ENCODE peak calls at places on chromosome X, in four cellular contexts. J is IMR-90, A is neuronal stem cell, O is H1. N is an unnamed sample.

GRCh38 chrX:117196481-117196880 is 733.7 kb upstream of the CT83 start:
- DNase-seq in J (no peak), A (no peak), O (peak; percentile 7), N (no peak)

GRCh38 chrX:131792789-131793462 is 230.2 kb upstream of the STK26 start:
- DNase-seq in A (no peak), O (no peak), J (peak; percentile 93), N (no peak)

GRCh38 chrX:46561931-46562721 is 11.4 kb upstream of the CHST7 start:
- DNase-seq in A (no peak), J (no peak), O (no peak), N (no peak)

GRCh38 chrX:153969904-153970397 is 1.7 kb downstream of the HCFC1 start:
- DNase-seq in J (peak; percentile 23), O (no peak), A (no peak), N (peak; percentile 53)

GRCh38 chrX:78687586-78687985 is 28.5 kb upstream of the RTL3 start:
- DNase-seq in J (no peak), O (no peak), A (no peak), N (no peak)

GRCh38 chrX:53682885-53683555 is 3.5 kb downstream of the HUWE1 start:
- DNase-seq in J (peak; percentile 50), A (no peak), O (no peak), N (peak; percentile 82)

GRCh38 chrX:146278381-146278780 is 460.8 kb downstream of the SLITRK2 start:
- DNase-seq in O (no peak), A (no peak), J (no peak), N (no peak)

GRCh38 chrX:82127228-82128123 is 925.6 kb downstream of the SH3BGRL start:
- DNase-seq in O (no peak), A (no peak), J (no peak), N (no peak)

GRCh38 chrX:35886135-35886534 is 33.4 kb upstream of the CFAP47 start:
- DNase-seq in J (no peak), O (no peak), A (no peak), N (no peak)

GRCh38 chrX:102627640-102628039 is 23.6 kb upstream of the GPRASP1 start:
- DNase-seq in O (no peak), J (no peak), A (no peak), N (no peak)

GRCh38 chrX:143094501-143095110 is 68.9 kb downstream of the SPANXN4 start:
- DNase-seq in A (no peak), J (no peak), O (no peak), N (no peak)

DNA sequence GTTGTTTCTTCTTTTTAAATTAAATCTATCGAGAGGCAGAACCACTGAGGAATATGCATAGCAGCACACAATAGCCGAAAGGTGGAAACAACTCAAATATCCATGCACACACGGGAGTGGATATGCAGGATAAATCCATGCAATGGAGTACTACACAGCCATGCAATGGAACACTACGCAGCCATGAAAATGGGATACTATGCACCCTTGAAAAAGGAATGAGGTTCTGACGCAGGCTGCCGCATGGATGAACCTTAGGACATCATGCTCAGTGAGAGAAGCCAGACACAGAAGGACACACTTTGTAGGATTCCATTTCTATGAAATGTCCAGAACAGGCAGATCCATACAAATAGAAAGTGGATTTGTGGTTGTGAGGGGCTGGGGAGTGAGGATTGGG is 18.4 kb upstream of the P2RY8 start:
- DNase-seq in A (no peak), O (no peak), J (no peak), N (no peak)
- H3K27ac ChIP-seq in A (no peak overlapping the region), O (no peak overlapping the region), J (no peak overlapping the region), N (no peak overlapping the region)

DNA sequence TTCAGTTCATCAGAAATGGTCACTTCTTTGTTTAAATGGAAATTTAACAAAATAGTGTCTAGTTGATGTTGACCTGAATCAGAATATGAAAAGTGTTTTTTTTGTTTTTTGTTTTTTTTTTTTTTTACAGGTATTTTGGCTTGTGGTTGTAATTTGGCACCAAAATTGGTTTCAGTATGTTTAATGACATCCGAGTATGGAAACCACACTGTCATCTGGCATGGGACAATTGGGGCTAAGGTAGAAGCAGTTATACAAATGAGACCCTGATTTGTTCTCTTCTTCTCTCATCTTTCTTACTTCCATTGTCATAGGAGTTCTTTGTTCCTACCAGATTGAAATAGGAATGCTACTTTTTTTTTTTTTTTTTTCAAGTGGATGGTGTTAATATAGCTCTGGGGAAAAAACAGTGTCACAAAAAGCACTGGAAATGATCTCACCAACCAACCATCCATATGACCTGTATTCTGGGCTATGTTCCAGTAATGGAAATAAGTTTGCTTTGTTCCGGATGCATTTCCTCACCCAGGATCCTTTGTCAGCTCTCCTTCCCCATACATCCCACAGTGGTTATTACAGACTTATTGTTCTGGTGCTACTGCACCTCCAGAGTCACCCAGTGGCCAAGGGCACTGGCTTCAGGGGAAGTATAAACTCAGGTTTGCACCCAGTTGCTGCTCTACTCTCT is 95.8 kb downstream of the ATXN3L start:
- DNase-seq in O (no peak), A (no peak), J (peak; percentile 91), N (peak; percentile 85)
- H3K18ac ChIP-seq in O (no peak overlapping the region), A (no peak overlapping the region), J (peak overlapping the region; percentile 29), N (no peak overlapping the region)

GRCh38 chrX:148535639-148536038 is 35.2 kb downstream of the AFF2 start:
- DNase-seq in O (no peak), J (no peak), A (no peak), N (no peak)

DNA sequence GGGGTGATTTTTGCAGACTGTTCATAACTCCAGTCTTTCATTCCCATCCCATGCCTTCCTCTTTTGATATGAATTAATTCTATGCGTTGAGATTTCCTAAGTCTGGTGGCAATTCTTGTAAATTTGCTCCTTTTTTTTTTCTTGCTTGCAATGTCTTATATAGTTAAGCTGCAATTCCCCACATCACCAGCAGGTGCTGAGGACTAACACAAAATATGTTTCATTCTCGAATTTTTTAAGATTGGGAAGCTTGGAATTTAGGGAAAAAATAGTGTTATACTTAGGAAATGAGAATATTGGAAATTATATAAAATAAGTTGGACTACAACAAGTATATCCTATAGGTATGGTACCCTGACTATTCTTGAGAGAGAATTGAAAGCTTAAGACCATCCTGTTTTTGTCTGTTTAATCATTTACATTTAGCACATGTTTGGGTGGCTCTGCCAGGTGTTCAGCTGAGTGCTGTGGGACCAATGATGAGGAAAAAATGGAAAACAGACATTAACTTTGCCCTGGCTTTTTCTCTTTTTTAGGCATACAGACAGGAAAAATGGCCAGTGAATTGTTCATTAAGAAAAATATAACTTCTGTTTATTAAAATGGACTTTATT is 30.2 kb downstream of the AFF2 start:
- DNase-seq in J (peak; percentile 33), A (no peak), O (no peak), N (peak; percentile 18)
- H3K27ac ChIP-seq in J (no peak overlapping the region), A (no peak overlapping the region), O (no peak overlapping the region), N (no peak overlapping the region)

DNA sequence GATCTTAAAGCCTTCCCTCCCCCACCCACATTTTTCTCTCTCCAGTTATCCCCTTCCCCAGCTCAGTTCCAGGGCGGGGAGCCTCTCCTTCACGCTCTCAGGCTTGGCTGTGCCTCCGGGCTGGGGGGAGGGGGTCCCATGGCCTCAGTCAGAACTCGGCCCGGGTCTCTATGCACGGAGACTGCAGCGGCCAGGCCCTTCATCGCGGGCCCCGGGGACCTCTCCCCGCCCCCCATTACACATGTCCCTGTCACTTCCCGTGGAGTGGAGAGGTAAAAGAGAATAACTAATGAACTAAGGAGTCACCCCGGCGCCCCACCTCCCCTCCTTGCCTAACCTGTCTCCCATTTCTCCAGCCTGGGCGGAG is 838 bp upstream of the PRICKLE3 start:
- DNase-seq in A (no peak), J (no peak), O (no peak), N (no peak)
- H3K18ac ChIP-seq in A (peak overlapping the region; percentile 64), J (no peak overlapping the region), O (no peak overlapping the region), N (no peak overlapping the region)

GRCh38 chrX:19756577-19757131 is 130.7 kb downstream of the SH3KBP1 start:
- DNase-seq in A (no peak), J (no peak), O (no peak), N (no peak)
- H3K27ac ChIP-seq in A (no peak overlapping the region), J (no peak overlapping the region), O (no peak overlapping the region), N (no peak overlapping the region)

GRCh38 chrX:133537142-133537541 is 121.9 kb upstream of the GPC4 start:
- DNase-seq in J (no peak), O (no peak), A (no peak), N (no peak)

GRCh38 chrX:133531012-133531411 is 115.7 kb upstream of the GPC4 start:
- DNase-seq in A (no peak), J (no peak), O (no peak), N (peak; percentile 22)

GRCh38 chrX:133533249-133533648 is 118.0 kb upstream of the GPC4 start:
- DNase-seq in O (no peak), J (no peak), A (no peak), N (no peak)

GRCh38 chrX:133535066-133535465 is 119.8 kb upstream of the GPC4 start:
- DNase-seq in A (no peak), O (no peak), J (no peak), N (no peak)

GRCh38 chrX:133534172-133534571 is 118.9 kb upstream of the GPC4 start:
- DNase-seq in O (no peak), A (no peak), J (no peak), N (no peak)
- H3K18ac ChIP-seq in O (no peak overlapping the region), A (no peak overlapping the region), J (no peak overlapping the region), N (no peak overlapping the region)

DNA sequence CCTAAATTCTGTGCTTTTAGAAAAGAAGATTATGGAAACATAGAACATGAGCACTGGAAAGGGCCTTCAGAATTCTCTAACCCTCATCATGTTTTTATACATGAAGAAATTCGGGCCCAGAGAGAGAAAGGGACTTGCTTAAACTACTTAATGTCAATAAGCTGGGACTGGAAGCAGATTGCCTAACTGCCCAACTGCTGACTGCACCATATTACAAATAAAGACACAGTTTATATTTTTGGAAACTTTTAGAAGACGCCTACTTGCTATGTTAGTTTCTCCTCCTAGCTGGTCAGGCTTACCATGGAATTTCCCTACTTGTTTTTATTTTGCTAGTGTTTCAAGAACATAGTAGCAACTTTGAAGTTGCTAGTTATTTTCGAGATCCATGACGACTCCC is 47.1 kb downstream of the SLC9A6 start:
- DNase-seq in J (no peak), O (no peak), A (no peak), N (peak; percentile 33)
- H3K27ac ChIP-seq in J (no peak overlapping the region), O (no peak overlapping the region), A (no peak overlapping the region), N (no peak overlapping the region)

DNA sequence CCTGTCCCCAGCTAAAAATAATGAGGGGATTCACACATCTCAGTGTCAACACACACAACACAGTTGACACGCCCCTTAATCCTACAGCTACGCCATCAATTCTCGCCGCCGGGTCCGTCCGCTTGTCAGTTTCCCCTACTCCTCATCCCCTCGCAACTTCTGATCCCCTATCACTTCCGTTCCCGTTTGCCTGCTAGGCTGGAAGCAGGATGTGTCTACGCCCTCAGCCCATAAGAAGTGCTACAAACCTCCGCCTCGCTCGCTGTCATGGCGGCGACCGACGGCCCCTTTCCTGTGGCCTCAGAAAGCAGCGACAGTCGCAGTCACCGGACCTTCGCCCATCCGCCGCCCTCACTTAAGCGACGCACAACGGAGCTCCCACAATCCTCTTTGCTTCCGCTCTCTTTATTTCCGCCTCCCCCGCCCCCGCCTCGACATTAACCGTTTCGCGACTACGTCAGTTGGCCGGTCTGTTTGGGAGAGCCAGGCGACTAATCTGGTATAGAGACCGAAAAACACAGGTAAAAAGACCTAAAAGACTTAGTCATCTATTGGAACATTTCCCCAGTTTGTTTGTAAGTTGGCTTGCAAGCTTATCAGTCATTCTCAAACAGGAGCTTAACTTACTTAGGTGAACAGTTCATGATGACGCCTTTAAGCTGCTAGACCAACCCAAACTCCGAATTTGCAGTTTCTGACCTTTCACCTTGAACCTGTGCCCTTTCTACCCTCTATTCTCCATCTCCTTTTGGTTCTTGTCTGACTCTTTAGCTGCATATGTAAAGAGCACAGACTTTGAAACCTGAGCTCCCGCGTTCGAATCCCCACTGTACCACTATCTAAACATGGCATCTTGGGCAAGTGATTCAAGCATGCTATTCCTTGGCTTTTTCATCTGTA is at the start of gene SLC25A53:
- DNase-seq in A (peak; percentile 73), O (peak; percentile 64), J (peak; percentile 71), N (peak; percentile 85)
- H3K18ac ChIP-seq in A (no peak within 1 kb of the TSS), O (no peak within 1 kb of the TSS), J (peak within 1 kb of the TSS; percentile 77), N (peak within 1 kb of the TSS; percentile 56)

N was measured in mesenchymal stem cell.